ENCODE peak calls at places on chromosomes 5 and 9, in eight cellular contexts. H is epithelial cell of esophagus; Y is cerebellar cortex; R is activated CD8-positive, alpha-beta memory T cell treated with anti-CD3 and anti-CD28 coated beads for 48 hours; A is hepatocyte; S is fibroblast of the aortic adventitia; J is omental fat pad; G is HTR-8/SVneo. K is an unnamed sample.

GRCh38 chr9:108182270-108182669 is 673.5 kb downstream of the ACTL7B start:
- DNase-seq in G (no peak), J (no peak), S (no peak), R (no peak), H (no peak), A (no peak), Y (no peak), K (no peak)

GRCh38 chr5:125412051-125412560 is 665.7 kb upstream of the ZNF608 start:
- DNase-seq in Y (peak; percentile 82), S (peak; percentile 18), A (peak; percentile 74), H (peak; percentile 74), R (no peak), J (no peak), G (no peak), K (peak; percentile 25)

GRCh38 chr5:164746723-164747122 is 1241.3 kb downstream of the MAT2B start:
- DNase-seq in Y (no peak), H (no peak), G (no peak), J (no peak), R (no peak), A (no peak), S (no peak), K (no peak)

GRCh38 chr9:95349109-95350038 is 31.9 kb upstream of the FANCC start:
- DNase-seq in Y (no peak), G (no peak), R (no peak), S (no peak), H (peak; percentile 10), A (peak; percentile 23), J (no peak), K (no peak)

GRCh38 chr5:82147860-82148573 is 130.1 kb downstream of the RPS23 start:
- DNase-seq in J (no peak), H (peak; percentile 68), G (no peak), Y (no peak), R (no peak), A (peak; percentile 28), S (peak; percentile 63), K (no peak)

GRCh38 chr5:151745071-151745705 is 13.2 kb downstream of the ATOX1 start:
- DNase-seq in S (peak; percentile 91), H (peak; percentile 98), J (peak; percentile 69), R (no peak), G (peak; percentile 45), A (no peak), Y (no peak), K (no peak)

GRCh38 chr9:23621924-23622323 is 204.1 kb downstream of the ELAVL2 start:
- DNase-seq in J (no peak), A (no peak), Y (no peak), H (no peak), R (no peak), G (no peak), S (no peak), K (no peak)

GRCh38 chr5:1246711-1247431 is 21.7 kb downstream of the SLC6A18 start:
- DNase-seq in A (peak; percentile 81), H (peak; percentile 14), S (peak; percentile 4), J (no peak), R (no peak), G (peak; percentile 49), Y (peak; percentile 4), K (no peak)

GRCh38 chr5:334903-335739 is 13.6 kb downstream of the AHRR start:
- DNase-seq in A (no peak), R (no peak), H (no peak), G (no peak), Y (no peak), S (no peak), J (no peak), K (no peak)

GRCh38 chr5:134552301-134552700 is 26.8 kb downstream of the JADE2 start:
- DNase-seq in R (no peak), J (peak; percentile 42), S (peak; percentile 100), G (no peak), A (no peak), Y (no peak), H (peak; percentile 85), K (no peak)

GRCh38 chr9:135583686-135584011 is 22.1 kb downstream of the PAEP start:
- DNase-seq in R (no peak), G (no peak), H (no peak), Y (no peak), A (peak; percentile 2), J (no peak), S (no peak), K (no peak)

GRCh38 chr9:20001058-20001457 is 212.2 kb upstream of the SLC24A2 start:
- DNase-seq in S (no peak), J (no peak), R (no peak), G (no peak), Y (no peak), A (no peak), H (no peak), K (no peak)

GRCh38 chr5:132009706-132010405 is 1.6 kb downstream of the ACSL6 start:
- DNase-seq in J (no peak), Y (peak; percentile 31), S (no peak), A (no peak), H (no peak), G (no peak), R (no peak), K (no peak)

GRCh38 chr9:2560175-2560574 is 61.4 kb upstream of the VLDLR start:
- DNase-seq in A (peak; percentile 36), R (no peak), G (no peak), S (no peak), J (no peak), Y (no peak), H (no peak), K (no peak)

GRCh38 chr5:139669681-139670368 is 21.7 kb downstream of the CXXC5 start:
- DNase-seq in H (no peak), R (peak; percentile 20), J (no peak), A (no peak), S (no peak), Y (no peak), G (no peak), K (no peak)

GRCh38 chr9:68872026-68872501 is 141.8 kb downstream of the PRKACG start:
- DNase-seq in H (no peak), Y (peak; percentile 87), R (no peak), A (no peak), S (no peak), J (no peak), G (no peak), K (no peak)

GRCh38 chr5:79255786-79256557 is 20.0 kb downstream of the JMY start:
- DNase-seq in J (no peak), A (peak; percentile 59), Y (peak; percentile 45), G (peak; percentile 39), R (no peak), S (peak; percentile 29), H (peak; percentile 59), K (peak; percentile 17)

GRCh38 chr9:87441251-87441650 is 56.4 kb upstream of the DAPK1 start:
- DNase-seq in J (no peak), Y (no peak), G (no peak), H (peak; percentile 33), R (no peak), A (no peak), S (peak; percentile 24), K (no peak)

GRCh38 chr9:88458716-88459115 is 70.5 kb downstream of the SPIN1 start:
- DNase-seq in H (no peak), R (no peak), S (peak; percentile 82), A (no peak), J (no peak), G (no peak), Y (peak; percentile 66), K (peak; percentile 29)

GRCh38 chr5:1670342-1670741 is 129.3 kb downstream of the MRPL36 start:
- DNase-seq in A (no peak), R (no peak), S (peak; percentile 25), H (peak; percentile 48), Y (no peak), J (no peak), G (no peak), K (no peak)

GRCh38 chr9:137760426-137760825 is 117.2 kb upstream of the CACNA1B start:
- DNase-seq in H (no peak), R (no peak), Y (no peak), A (no peak), S (peak; percentile 16), J (no peak), G (no peak), K (no peak)

GRCh38 chr9:16679327-16679821 is 191.1 kb downstream of the BNC2 start:
- DNase-seq in H (no peak), R (no peak), G (no peak), S (no peak), J (no peak), A (no peak), Y (no peak), K (peak; percentile 87)

GRCh38 chr5:157744055-157745011 is 821 bp downstream of the LSM11 start:
- DNase-seq in H (peak; percentile 15), J (no peak), S (no peak), G (no peak), A (no peak), R (peak; percentile 12), Y (peak; percentile 14), K (no peak)

GRCh38 chr5:172187118-172188032 is 649 bp downstream of the STK10 start:
- DNase-seq in J (peak; percentile 42), A (peak; percentile 82), R (no peak), Y (peak; percentile 65), S (peak; percentile 60), G (peak; percentile 69), H (peak; percentile 92), K (no peak)

GRCh38 chr5:54021413-54022155 is 288.8 kb downstream of the ARL15 start:
- DNase-seq in J (no peak), R (no peak), H (peak; percentile 44), G (peak; percentile 19), S (peak; percentile 30), A (no peak), Y (no peak), K (no peak)

K was measured in HFF-Myc.